ENCODE peak calls at places on chromosome 10, in eight cellular contexts. Z is T47D, F is H9, H is ureter, Q is NCI-H1105, B is M059J, V is AG10803, L is COR-L47. A is an unnamed sample.

GRCh38 chr10:102431452-102432124 is 786 bp downstream of the CUEDC2 start:
- DNase-seq in Z (no peak), F (no peak), H (no peak), Q (no peak), B (peak; percentile 19), V (peak; percentile 53), L (no peak), A (no peak)

GRCh38 chr10:28188520-28188919 is 114.3 kb downstream of the MPP7 start:
- DNase-seq in Z (no peak), F (no peak), H (no peak), Q (no peak), B (no peak), V (no peak), L (no peak), A (no peak)

GRCh38 chr10:74047304-74047703 is 49.4 kb downstream of the VCL start:
- DNase-seq in Z (no peak), F (no peak), H (no peak), Q (no peak), B (peak; percentile 52), V (peak; percentile 98), L (no peak), A (no peak)

GRCh38 chr10:4672199-4672598 is 153.8 kb upstream of the AKR1E2 start:
- DNase-seq in Z (no peak), F (no peak), H (no peak), Q (no peak), B (peak; percentile 32), V (no peak), L (no peak), A (no peak)

GRCh38 chr10:6562221-6562620 is 17.9 kb downstream of the PRKCQ start:
- DNase-seq in Z (no peak), F (no peak), H (no peak), Q (no peak), B (no peak), V (no peak), L (no peak), A (no peak)

GRCh38 chr10:74071151-74071550 is 73.2 kb downstream of the VCL start:
- DNase-seq in Z (no peak), F (no peak), H (no peak), Q (no peak), B (peak; percentile 82), V (peak; percentile 95), L (no peak), A (no peak)

GRCh38 chr10:28627102-28627501 is 50.2 kb upstream of the BAMBI start:
- DNase-seq in Z (no peak), F (no peak), H (no peak), Q (no peak), B (no peak), V (no peak), L (no peak), A (no peak)

GRCh38 chr10:43689618-43689954 is 40.9 kb upstream of the ZNF32 start:
- DNase-seq in Z (peak; percentile 89), F (peak; percentile 60), H (peak; percentile 74), Q (no peak), B (no peak), V (peak; percentile 43), L (no peak), A (peak; percentile 27)

GRCh38 chr10:94440096-94440495 is 37.8 kb downstream of the TBC1D12 start:
- DNase-seq in Z (no peak), F (no peak), H (no peak), Q (no peak), B (no peak), V (no peak), L (no peak), A (no peak)

GRCh38 chr10:3147117-3147820 is 25.3 kb downstream of the PITRM1 start:
- DNase-seq in Z (no peak), F (no peak), H (no peak), Q (no peak), B (no peak), V (no peak), L (no peak), A (no peak)

GRCh38 chr10:48981310-48981907 is 41.8 kb upstream of the LRRC18 start:
- DNase-seq in Z (peak; percentile 51), F (peak; percentile 90), H (peak; percentile 64), Q (no peak), B (peak; percentile 34), V (peak; percentile 26), L (no peak), A (peak; percentile 44)

GRCh38 chr10:92241158-92241500 is 49.7 kb downstream of the CPEB3 start:
- DNase-seq in Z (no peak), F (no peak), H (no peak), Q (no peak), B (peak; percentile 38), V (peak; percentile 11), L (no peak), A (no peak)

A was measured in HuH-7.5.